ENCODE peak calls at places on chromosomes 3 and 15, in six cellular contexts. One of them, this sample, is unnamed.
A peak's percentile ranks its signal among the peaks of the same experiment; 100 is the strongest.

GRCh38 chr3:189094539-189094938 is 77.2 kb upstream of the TPRG1 start:
- DNase-seq in A549: no peak
- DNase-seq in GM12878: no peak
- DNase-seq in HCT116: no peak
- DNase-seq in body of pancreas: no peak
- DNase-seq in sigmoid colon: no peak
- DNase-seq in this sample: no peak

GRCh38 chr3:27656790-27657189 is 65.3 kb downstream of the EOMES start:
- DNase-seq in A549: no peak
- DNase-seq in GM12878: no peak
- DNase-seq in HCT116: no peak
- DNase-seq in body of pancreas: no peak
- DNase-seq in sigmoid colon: no peak
- DNase-seq in this sample: no peak

GRCh38 chr15:42140383-42141070 is 15.9 kb downstream of the PLA2G4F start:
- DNase-seq in A549: no peak
- DNase-seq in GM12878: no peak
- DNase-seq in HCT116: no peak
- DNase-seq in body of pancreas: no peak
- DNase-seq in sigmoid colon: peak; percentile 36
- DNase-seq in this sample: peak; percentile 29

GRCh38 chr15:101010781-101011180 is 91.6 kb downstream of the LRRK1 start:
- DNase-seq in A549: no peak
- DNase-seq in GM12878: no peak
- DNase-seq in HCT116: no peak
- DNase-seq in body of pancreas: no peak
- DNase-seq in sigmoid colon: peak; percentile 34
- DNase-seq in this sample: no peak

GRCh38 chr15:90762109-90762508 is 45.0 kb downstream of the BLM start:
- DNase-seq in A549: no peak
- DNase-seq in GM12878: no peak
- DNase-seq in HCT116: no peak
- DNase-seq in body of pancreas: peak; percentile 17
- DNase-seq in sigmoid colon: peak; percentile 79
- DNase-seq in this sample: no peak

GRCh38 chr3:118884748-118885206 is 149.9 kb downstream of the IGSF11 start:
- DNase-seq in A549: peak; percentile 63
- DNase-seq in GM12878: no peak
- DNase-seq in HCT116: peak; percentile 23
- DNase-seq in body of pancreas: peak; percentile 93
- DNase-seq in sigmoid colon: no peak
- DNase-seq in this sample: peak; percentile 70

GRCh38 chr3:61053781-61054496 is 197.3 kb downstream of the FHIT start:
- DNase-seq in A549: no peak
- DNase-seq in GM12878: no peak
- DNase-seq in HCT116: no peak
- DNase-seq in body of pancreas: peak; percentile 92
- DNase-seq in sigmoid colon: no peak
- DNase-seq in this sample: no peak

GRCh38 chr15:73114064-73114463 is 61.8 kb downstream of the NEO1 start:
- DNase-seq in A549: no peak
- DNase-seq in GM12878: no peak
- DNase-seq in HCT116: no peak
- DNase-seq in body of pancreas: no peak
- DNase-seq in sigmoid colon: no peak
- DNase-seq in this sample: no peak

GRCh38 chr3:187328691-187329090 is 37.2 kb upstream of the MASP1 start:
- DNase-seq in A549: no peak
- DNase-seq in GM12878: no peak
- DNase-seq in HCT116: no peak
- DNase-seq in body of pancreas: no peak
- DNase-seq in sigmoid colon: peak; percentile 28
- DNase-seq in this sample: no peak

GRCh38 chr15:40333922-40334492 is 6.7 kb downstream of the CCDC9B start:
- DNase-seq in A549: no peak
- DNase-seq in GM12878: no peak
- DNase-seq in HCT116: no peak
- DNase-seq in body of pancreas: no peak
- DNase-seq in sigmoid colon: peak; percentile 88
- DNase-seq in this sample: peak; percentile 53

GRCh38 chr15:40471778-40472130 is 970 bp downstream of the CHST14 start:
- DNase-seq in A549: no peak
- DNase-seq in GM12878: no peak
- DNase-seq in HCT116: no peak
- DNase-seq in body of pancreas: peak; percentile 45
- DNase-seq in sigmoid colon: no peak
- DNase-seq in this sample: no peak

GRCh38 chr3:29697989-29698388 is 417.1 kb downstream of the RBMS3 start:
- DNase-seq in A549: no peak
- DNase-seq in GM12878: no peak
- DNase-seq in HCT116: no peak
- DNase-seq in body of pancreas: no peak
- DNase-seq in sigmoid colon: no peak
- DNase-seq in this sample: no peak

GRCh38 chr3:136546718-136547117 is 205.5 kb downstream of the STAG1 start:
- DNase-seq in A549: peak; percentile 16
- DNase-seq in GM12878: no peak
- DNase-seq in HCT116: peak; percentile 10
- DNase-seq in body of pancreas: no peak
- DNase-seq in sigmoid colon: no peak
- DNase-seq in this sample: no peak

GRCh38 chr15:78540955-78541743 is 905 bp downstream of the PSMA4 start:
- DNase-seq in A549: peak; percentile 12
- DNase-seq in GM12878: no peak
- DNase-seq in HCT116: no peak
- DNase-seq in body of pancreas: no peak
- DNase-seq in sigmoid colon: no peak
- DNase-seq in this sample: no peak

GRCh38 chr15:65184944-65185717 is at the start of gene CLPX:
- DNase-seq in A549: peak; percentile 98
- DNase-seq in GM12878: peak; percentile 90
- DNase-seq in HCT116: peak; percentile 92
- DNase-seq in body of pancreas: peak; percentile 96
- DNase-seq in sigmoid colon: peak; percentile 97
- DNase-seq in this sample: peak; percentile 96
- TF ChIP-seq POLR2A in A549: peak; percentile 58
- TF ChIP-seq POLR2A in GM12878: peak; percentile 92
- TF ChIP-seq POLR2A in HCT116: peak; percentile 24
- TF ChIP-seq POLR2A in body of pancreas: peak; percentile 90
- TF ChIP-seq POLR2A in sigmoid colon: peak; percentile 74
- TF ChIP-seq POLR2A in this sample: peak; percentile 58

GRCh38 chr3:181844227-181844626 is 132.5 kb downstream of the SOX2 start:
- DNase-seq in A549: no peak
- DNase-seq in GM12878: no peak
- DNase-seq in HCT116: no peak
- DNase-seq in body of pancreas: no peak
- DNase-seq in sigmoid colon: no peak
- DNase-seq in this sample: no peak

GRCh38 chr3:181838940-181839914 is 127.5 kb downstream of the SOX2 start:
- DNase-seq in A549: peak; percentile 6
- DNase-seq in GM12878: no peak
- DNase-seq in HCT116: no peak
- DNase-seq in body of pancreas: peak; percentile 26
- DNase-seq in sigmoid colon: no peak
- DNase-seq in this sample: no peak

GRCh38 chr3:181839915-181840295 is 128.2 kb downstream of the SOX2 start:
- DNase-seq in A549: no peak
- DNase-seq in GM12878: no peak
- DNase-seq in HCT116: no peak
- DNase-seq in body of pancreas: no peak
- DNase-seq in sigmoid colon: no peak
- DNase-seq in this sample: no peak
- H3K4me1 ChIP-seq in A549: peaks cover 4% of the 10 kb centered on the region
- H3K4me1 ChIP-seq in GM12878: no peaks in the 10 kb centered on the region
- H3K4me1 ChIP-seq in HCT116: no peaks in the 10 kb centered on the region
- H3K4me1 ChIP-seq in body of pancreas: no peaks in the 10 kb centered on the region
- H3K4me1 ChIP-seq in sigmoid colon: no peaks in the 10 kb centered on the region
- H3K4me1 ChIP-seq in this sample: no peaks in the 10 kb centered on the region

GRCh38 chr3:158970006-158970405 is 168.2 kb downstream of the MFSD1 start:
- DNase-seq in A549: no peak
- DNase-seq in GM12878: no peak
- DNase-seq in HCT116: no peak
- DNase-seq in body of pancreas: no peak
- DNase-seq in sigmoid colon: no peak
- DNase-seq in this sample: no peak
- TF ChIP-seq POLR2A in A549: no peak
- TF ChIP-seq POLR2A in GM12878: no peak
- TF ChIP-seq POLR2A in HCT116: no peak
- TF ChIP-seq POLR2A in body of pancreas: no peak
- TF ChIP-seq POLR2A in sigmoid colon: no peak
- TF ChIP-seq POLR2A in this sample: no peak

GRCh38 chr3:56815571-56815970 is 13.8 kb upstream of the ARHGEF3 start:
- DNase-seq in A549: no peak
- DNase-seq in GM12878: no peak
- DNase-seq in HCT116: no peak
- DNase-seq in body of pancreas: no peak
- DNase-seq in sigmoid colon: no peak
- DNase-seq in this sample: no peak

GRCh38 chr3:56813656-56813965 is 11.9 kb upstream of the ARHGEF3 start:
- DNase-seq in A549: no peak
- DNase-seq in GM12878: no peak
- DNase-seq in HCT116: no peak
- DNase-seq in body of pancreas: no peak
- DNase-seq in sigmoid colon: no peak
- DNase-seq in this sample: no peak

GRCh38 chr3:56810912-56811544 is 9.3 kb upstream of the ARHGEF3 start:
- DNase-seq in A549: no peak
- DNase-seq in GM12878: no peak
- DNase-seq in HCT116: no peak
- DNase-seq in body of pancreas: no peak
- DNase-seq in sigmoid colon: no peak
- DNase-seq in this sample: no peak

GRCh38 chr3:56811545-56812202 is 9.9 kb upstream of the ARHGEF3 start:
- DNase-seq in A549: no peak
- DNase-seq in GM12878: no peak
- DNase-seq in HCT116: no peak
- DNase-seq in body of pancreas: no peak
- DNase-seq in sigmoid colon: no peak
- DNase-seq in this sample: no peak

GRCh38 chr3:56812749-56813655 is 11.3 kb upstream of the ARHGEF3 start:
- DNase-seq in A549: no peak
- DNase-seq in GM12878: no peak
- DNase-seq in HCT116: no peak
- DNase-seq in body of pancreas: no peak
- DNase-seq in sigmoid colon: no peak
- DNase-seq in this sample: no peak
- H3K4me1 ChIP-seq in A549: peaks cover 3% of the 10 kb centered on the region
- H3K4me1 ChIP-seq in GM12878: no peaks in the 10 kb centered on the region
- H3K4me1 ChIP-seq in HCT116: peaks cover 23% of the 10 kb centered on the region
- H3K4me1 ChIP-seq in body of pancreas: no peaks in the 10 kb centered on the region
- H3K4me1 ChIP-seq in sigmoid colon: no peaks in the 10 kb centered on the region
- H3K4me1 ChIP-seq in this sample: no peaks in the 10 kb centered on the region

DNA sequence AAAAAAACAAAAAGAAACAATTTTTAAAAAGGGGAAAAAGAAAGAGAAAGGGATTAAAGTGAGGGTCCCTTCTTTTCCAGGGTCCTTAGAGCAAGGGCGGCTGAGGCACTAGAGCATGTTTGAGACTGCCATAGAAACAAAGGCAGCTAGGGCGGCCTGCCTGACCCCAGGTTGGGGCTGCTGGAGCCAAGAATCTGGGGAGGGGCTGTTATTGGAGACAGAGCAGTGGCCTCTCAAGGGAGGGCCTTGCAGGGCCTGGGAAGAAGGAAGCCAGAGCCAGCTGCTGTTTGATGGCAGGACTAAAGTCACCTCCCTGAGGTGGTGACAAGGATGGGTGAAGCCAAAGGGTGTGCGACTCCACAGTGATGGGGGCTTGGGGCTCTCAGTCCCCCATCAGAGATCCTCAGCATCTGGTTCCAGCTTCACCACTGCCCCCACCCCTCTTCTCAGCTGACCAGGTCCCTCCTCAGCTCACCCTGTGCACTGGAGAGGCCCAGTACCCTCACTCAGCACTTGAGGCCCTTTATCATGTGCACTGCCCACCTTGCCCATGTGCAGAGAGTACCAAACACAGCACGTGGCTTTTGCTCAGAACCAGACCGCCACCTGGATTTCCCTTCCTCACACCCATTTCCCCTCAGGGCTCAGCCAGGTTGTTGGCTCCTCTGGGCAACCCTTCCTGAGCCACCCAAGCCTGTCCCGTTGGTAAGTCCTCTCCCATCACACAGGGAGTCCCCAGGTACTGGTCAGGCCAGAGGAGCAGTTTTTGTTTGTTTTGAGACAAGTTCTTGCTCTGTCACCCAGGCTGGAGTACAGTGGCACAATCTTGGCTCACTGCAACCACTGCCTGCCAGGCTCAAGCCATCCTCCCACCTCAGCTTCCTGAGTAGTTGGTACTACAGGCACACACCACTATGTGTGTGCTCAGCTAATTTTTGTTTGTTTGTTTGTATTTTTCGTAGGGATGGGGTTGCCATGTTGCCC is 1.7 kb downstream of the TMEM89 start:
- DNase-seq in A549: no peak
- DNase-seq in GM12878: no peak
- DNase-seq in HCT116: no peak
- DNase-seq in body of pancreas: peak; percentile 54
- DNase-seq in sigmoid colon: no peak
- DNase-seq in this sample: no peak
- TF ChIP-seq POLR2A in A549: no peak
- TF ChIP-seq POLR2A in GM12878: no peak
- TF ChIP-seq POLR2A in HCT116: no peak
- TF ChIP-seq POLR2A in body of pancreas: no peak
- TF ChIP-seq POLR2A in sigmoid colon: no peak
- TF ChIP-seq POLR2A in this sample: no peak